ENCODE peak calls at places on chromosomes 11 and 22, in four cellular contexts. M is Kasumi-1, W is uterus, Z is cardiac muscle cell. Y is an unnamed sample.
A peak's percentile ranks its signal among the peaks of the same experiment; 100 is the strongest.

GRCh38 chr22:50399751-50400331 is 56.7 kb downstream of the PPP6R2 start:
- DNase-seq in M (peak; percentile 79), W (no peak), Z (peak; percentile 15), Y (peak; percentile 29)

GRCh38 chr22:20575724-20576444 is 68.5 kb downstream of the MED15 start:
- DNase-seq in M (no peak), W (no peak), Z (no peak), Y (no peak)

GRCh38 chr22:36218648-36219047 is 17.0 kb upstream of the APOL4 start:
- DNase-seq in M (no peak), W (no peak), Z (no peak), Y (no peak)

GRCh38 chr11:44277097-44278090 is 32.5 kb downstream of the ALX4 start:
- DNase-seq in M (no peak), W (no peak), Z (no peak), Y (no peak)

GRCh38 chr11:60950933-60951610 is 904 bp downstream of the SLC15A3 start:
- DNase-seq in M (no peak), W (no peak), Z (peak; percentile 35), Y (no peak)

GRCh38 chr11:44626645-44627044 is 61.2 kb downstream of the CD82 start:
- DNase-seq in M (no peak), W (peak; percentile 8), Z (no peak), Y (no peak)

GRCh38 chr22:27113211-27114030 is 456.0 kb downstream of the MIAT start:
- DNase-seq in M (no peak), W (peak; percentile 67), Z (peak; percentile 95), Y (no peak)

GRCh38 chr22:42344391-42344861 is 74.0 kb upstream of the TCF20 start:
- DNase-seq in M (no peak), W (peak; percentile 41), Z (peak; percentile 46), Y (no peak)

GRCh38 chr11:114058871-114059277 is 637 bp upstream of the ZBTB16 start:
- DNase-seq in M (no peak), W (peak; percentile 69), Z (peak; percentile 44), Y (no peak)

GRCh38 chr11:15710593-15711260 is 596.0 kb downstream of the INSC start:
- DNase-seq in M (no peak), W (no peak), Z (no peak), Y (no peak)